ENCODE peak calls at places on chromosome 3, in nine cellular contexts. Z, C, F, O, A, E, Q, T and I are unnamed samples.

GRCh38 chr3:147354621-147355020 is 51.7 kb downstream of the ZIC4 start:
- DNase-seq in Z (no peak), C (no peak), F (no peak), O (no peak), A (no peak), E (no peak), Q (no peak), T (no peak), I (no peak)

GRCh38 chr3:197248341-197248740 is 50.1 kb downstream of the DLG1 start:
- DNase-seq in Z (no peak), C (no peak), F (no peak), O (no peak), A (no peak), E (no peak), Q (no peak), T (no peak), I (no peak)

GRCh38 chr3:185280572-185281365 is 26.9 kb upstream of the EHHADH start:
- DNase-seq in Z (no peak), C (no peak), F (peak), O (peak), A (peak), E (no peak), Q (peak), T (peak), I (peak)

GRCh38 chr3:101898752-101899169 is 49.4 kb downstream of the NFKBIZ start:
- DNase-seq in Z (no peak), C (no peak), F (no peak), O (peak), A (no peak), E (no peak), Q (no peak), T (no peak), I (peak)

GRCh38 chr3:78035020-78035660 is 995.2 kb downstream of the ROBO2 start:
- DNase-seq in Z (no peak), C (no peak), F (peak), O (no peak), A (no peak), E (no peak), Q (no peak), T (no peak), I (no peak)

GRCh38 chr3:134279466-134279865 is 28.8 kb upstream of the RYK start:
- DNase-seq in Z (no peak), C (no peak), F (no peak), O (no peak), A (peak), E (no peak), Q (no peak), T (no peak), I (no peak)

GRCh38 chr3:172256101-172256687 is 192.1 kb downstream of the GHSR start:
- DNase-seq in Z (no peak), C (peak), F (peak), O (no peak), A (peak), E (no peak), Q (no peak), T (no peak), I (no peak)

GRCh38 chr3:188446014-188446413 is 292.1 kb downstream of the LPP start:
- DNase-seq in Z (no peak), C (no peak), F (no peak), O (no peak), A (no peak), E (no peak), Q (no peak), T (no peak), I (peak)

GRCh38 chr3:43676440-43676839 is 14.3 kb upstream of the ABHD5 start:
- DNase-seq in Z (no peak), C (no peak), F (no peak), O (no peak), A (no peak), E (no peak), Q (no peak), T (no peak), I (no peak)

GRCh38 chr3:10707089-10707983 is 108.7 kb upstream of the SLC6A11 start:
- DNase-seq in Z (peak), C (no peak), F (no peak), O (peak), A (no peak), E (no peak), Q (no peak), T (no peak), I (no peak)

GRCh38 chr3:5489536-5489935 is 302.0 kb downstream of the EDEM1 start:
- DNase-seq in Z (no peak), C (no peak), F (no peak), O (no peak), A (no peak), E (no peak), Q (no peak), T (no peak), I (no peak)

GRCh38 chr3:8891328-8891727 is 71.9 kb downstream of the RAD18 start:
- DNase-seq in Z (no peak), C (no peak), F (no peak), O (no peak), A (no peak), E (no peak), Q (no peak), T (no peak), I (no peak)

GRCh38 chr3:31185004-31185357 is 290.5 kb upstream of the GADL1 start:
- DNase-seq in Z (no peak), C (no peak), F (no peak), O (no peak), A (peak), E (no peak), Q (no peak), T (no peak), I (no peak)

GRCh38 chr3:64943861-64944260 is 256.1 kb upstream of the ADAMTS9 start:
- DNase-seq in Z (no peak), C (no peak), F (no peak), O (no peak), A (no peak), E (no peak), Q (no peak), T (no peak), I (no peak)

GRCh38 chr3:13219902-13220296 is 146.7 kb upstream of the IQSEC1 start:
- DNase-seq in Z (no peak), C (no peak), F (no peak), O (no peak), A (no peak), E (no peak), Q (no peak), T (no peak), I (no peak)

GRCh38 chr3:100230715-100231114 is 30.1 kb upstream of the TBC1D23 start:
- DNase-seq in Z (no peak), C (no peak), F (no peak), O (no peak), A (peak), E (no peak), Q (no peak), T (no peak), I (no peak)

GRCh38 chr3:44076221-44076829 is 165.4 kb upstream of the TOPAZ1 start:
- DNase-seq in Z (no peak), C (no peak), F (no peak), O (no peak), A (no peak), E (no peak), Q (no peak), T (no peak), I (no peak)

GRCh38 chr3:56725175-56725574 is 42.1 kb upstream of the TASOR start:
- DNase-seq in Z (no peak), C (no peak), F (no peak), O (no peak), A (peak), E (no peak), Q (no peak), T (no peak), I (peak)

GRCh38 chr3:140180603-140181002 is 245.6 kb downstream of the CLSTN2 start:
- DNase-seq in Z (no peak), C (no peak), F (peak), O (no peak), A (no peak), E (no peak), Q (no peak), T (no peak), I (no peak)

GRCh38 chr3:45055411-45056143 is 29.5 kb downstream of the CLEC3B start:
- DNase-seq in Z (no peak), C (no peak), F (no peak), O (no peak), A (peak), E (no peak), Q (peak), T (no peak), I (peak)

GRCh38 chr3:170507063-170507462 is 78.8 kb downstream of the SLC7A14 start:
- DNase-seq in Z (no peak), C (no peak), F (no peak), O (no peak), A (no peak), E (no peak), Q (no peak), T (no peak), I (no peak)

GRCh38 chr3:32303051-32303786 is 64.7 kb downstream of the CMTM8 start:
- DNase-seq in Z (no peak), C (no peak), F (no peak), O (no peak), A (no peak), E (no peak), Q (no peak), T (no peak), I (no peak)

GRCh38 chr3:160869825-160870224 is 113.8 kb downstream of the PPM1L start:
- DNase-seq in Z (no peak), C (no peak), F (no peak), O (no peak), A (no peak), E (no peak), Q (no peak), T (no peak), I (no peak)

GRCh38 chr3:75906555-75907112 is 121.3 kb upstream of the ZNF717 start:
- DNase-seq in Z (peak), C (no peak), F (no peak), O (no peak), A (peak), E (peak), Q (no peak), T (no peak), I (no peak)

GRCh38 chr3:13159890-13160289 is 86.7 kb upstream of the IQSEC1 start:
- DNase-seq in Z (no peak), C (no peak), F (no peak), O (no peak), A (no peak), E (no peak), Q (no peak), T (no peak), I (no peak)

GRCh38 chr3:73500321-73500720 is 124.4 kb downstream of the PDZRN3 start:
- DNase-seq in Z (no peak), C (no peak), F (no peak), O (no peak), A (peak), E (no peak), Q (no peak), T (no peak), I (no peak)

GRCh38 chr3:188169826-188170455 is 16.0 kb downstream of the LPP start:
- DNase-seq in Z (no peak), C (peak), F (no peak), O (no peak), A (no peak), E (no peak), Q (no peak), T (no peak), I (no peak)

GRCh38 chr3:177377166-177377565 is 179.9 kb upstream of the TBL1XR1 start:
- DNase-seq in Z (no peak), C (no peak), F (no peak), O (no peak), A (no peak), E (no peak), Q (no peak), T (no peak), I (no peak)

GRCh38 chr3:195895078-195895899 is 13.1 kb downstream of the TNK2 start:
- DNase-seq in Z (peak), C (no peak), F (no peak), O (peak), A (no peak), E (no peak), Q (peak), T (no peak), I (peak)

GRCh38 chr3:43180027-43180426 is 74.1 kb upstream of the POMGNT2 start:
- DNase-seq in Z (no peak), C (no peak), F (no peak), O (no peak), A (peak), E (no peak), Q (no peak), T (no peak), I (peak)

GRCh38 chr3:33798113-33798417 is 365 bp upstream of the PDCD6IP start:
- DNase-seq in Z (no peak), C (no peak), F (no peak), O (no peak), A (no peak), E (no peak), Q (no peak), T (no peak), I (no peak)

GRCh38 chr3:12046406-12046805 is 42.2 kb downstream of the SYN2 start:
- DNase-seq in Z (no peak), C (no peak), F (no peak), O (no peak), A (no peak), E (no peak), Q (peak), T (no peak), I (no peak)
- TF ChIP-seq CTCF in Z (peak), C (no peak), F (no peak), O (no peak), A (no peak), E (peak), Q (peak), T (peak), I (no peak)

DNA sequence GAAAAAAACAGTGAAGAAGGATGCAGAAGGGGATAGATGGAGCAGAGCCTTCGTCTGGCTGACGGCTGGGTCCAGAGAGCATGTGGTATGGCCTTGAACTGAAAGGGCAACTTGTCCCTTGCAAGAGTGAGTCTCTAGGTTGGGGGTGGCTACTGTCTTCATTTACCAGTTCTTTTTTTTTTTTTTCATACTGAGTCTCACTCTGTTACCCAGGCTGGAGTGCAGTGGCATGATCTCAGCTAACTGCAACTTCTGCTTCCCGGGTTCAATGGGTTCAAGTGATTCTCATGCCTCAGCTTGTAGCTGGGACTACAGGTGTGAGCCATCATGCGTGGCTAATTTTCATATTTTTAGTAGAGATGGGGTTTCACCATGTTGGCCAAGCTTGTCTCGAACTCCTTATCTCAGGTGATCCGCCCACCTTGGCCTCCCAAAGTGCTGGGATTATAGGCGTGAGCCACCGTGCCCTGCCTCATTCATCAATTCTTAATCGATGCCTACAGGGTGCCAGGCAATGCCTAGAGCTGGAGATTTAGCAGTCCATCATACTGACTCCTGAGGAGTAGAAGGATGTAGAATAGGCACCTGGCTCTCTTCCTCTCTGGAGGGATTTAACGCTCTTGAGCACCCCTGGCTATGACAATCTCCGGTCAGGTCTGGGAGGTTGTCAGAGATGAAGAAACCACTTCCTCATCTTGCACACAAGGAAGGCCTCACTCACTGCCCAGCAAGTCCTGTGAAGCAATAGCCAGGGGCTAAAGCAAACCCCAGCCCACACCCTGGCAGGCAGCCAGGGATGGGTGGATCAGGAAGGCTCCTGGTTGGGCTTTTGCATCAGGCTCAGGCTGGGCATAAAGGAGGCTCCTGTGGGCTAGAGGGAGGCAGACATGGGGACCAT is at the start of gene CAMP:
- DNase-seq in Z (no peak), C (peak), F (no peak), O (peak), A (peak), E (peak), Q (no peak), T (no peak), I (peak)
- TF ChIP-seq CTCF in Z (no peak), C (no peak), F (no peak), O (no peak), A (no peak), E (no peak), Q (no peak), T (no peak), I (no peak)

DNA sequence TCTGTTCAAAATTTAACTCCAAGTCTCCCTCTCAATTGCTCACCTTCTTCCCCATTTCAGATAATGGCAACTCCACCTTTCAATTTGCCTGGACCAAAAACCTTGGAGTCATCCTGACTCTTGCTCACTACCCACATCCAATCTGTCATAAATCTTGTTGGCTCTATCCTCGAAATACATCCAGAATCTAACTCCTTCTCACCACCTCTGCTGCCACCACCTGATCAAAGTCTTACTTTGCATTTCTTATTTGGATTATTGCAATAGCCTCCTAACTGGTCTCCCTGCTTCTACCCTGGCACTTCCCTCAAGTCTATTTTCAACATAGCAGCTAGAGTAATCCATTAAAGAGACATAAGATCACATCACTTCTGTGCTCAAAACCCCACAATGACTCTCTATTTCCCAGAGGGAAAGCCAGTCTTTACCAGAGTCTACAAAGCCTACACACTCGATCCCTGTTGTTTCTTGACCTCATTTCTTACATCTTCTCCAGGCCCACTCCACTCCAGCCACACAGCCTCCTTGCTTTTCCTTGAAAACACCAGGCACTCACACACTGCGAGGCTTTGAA is 86.6 kb downstream of the GPR156 start:
- DNase-seq in Z (no peak), C (no peak), F (no peak), O (no peak), A (peak), E (no peak), Q (peak), T (no peak), I (no peak)
- TF ChIP-seq CTCF in Z (no peak), C (no peak), F (peak), O (no peak), A (peak), E (peak), Q (peak), T (peak), I (no peak)

GRCh38 chr3:115648559-115648958 is 25.2 kb downstream of the GAP43 start:
- DNase-seq in Z (no peak), C (no peak), F (no peak), O (no peak), A (peak), E (no peak), Q (no peak), T (no peak), I (no peak)

GRCh38 chr3:115651599-115651998 is 28.3 kb downstream of the GAP43 start:
- DNase-seq in Z (no peak), C (no peak), F (no peak), O (no peak), A (no peak), E (no peak), Q (no peak), T (no peak), I (no peak)

GRCh38 chr3:115655761-115656282 is 32.5 kb downstream of the GAP43 start:
- DNase-seq in Z (no peak), C (no peak), F (no peak), O (no peak), A (no peak), E (no peak), Q (no peak), T (no peak), I (no peak)

GRCh38 chr3:115652738-115653137 is 29.4 kb downstream of the GAP43 start:
- DNase-seq in Z (no peak), C (no peak), F (no peak), O (no peak), A (no peak), E (no peak), Q (no peak), T (no peak), I (no peak)

GRCh38 chr3:115651089-115651488 is 27.8 kb downstream of the GAP43 start:
- DNase-seq in Z (no peak), C (no peak), F (no peak), O (no peak), A (no peak), E (no peak), Q (no peak), T (no peak), I (no peak)
- TF ChIP-seq CTCF in Z (no peak), C (no peak), F (no peak), O (no peak), A (no peak), E (no peak), Q (no peak), T (no peak), I (no peak)